ENCODE peak calls at places on chromosomes 1 and 21, in six cellular contexts. C is tibial artery, N is fibroblast of the aortic adventitia, X is BJ, Z is glutamatergic neuron, S is lower lobe of right lung. I is an unnamed sample.

GRCh38 chr1:218426343-218426657 is 81.2 kb downstream of the TGFB2 start:
- DNase-seq in C (no peak), N (peak; percentile 84), X (no peak), Z (no peak), S (no peak), I (no peak)

GRCh38 chr1:26384076-26384475 is 11.5 kb upstream of the ZNF683 start:
- DNase-seq in C (no peak), N (no peak), X (no peak), Z (no peak), S (no peak), I (no peak)

GRCh38 chr1:203282720-203283542 is 22.4 kb upstream of the BTG2 start:
- DNase-seq in C (peak; percentile 59), N (no peak), X (no peak), Z (peak; percentile 53), S (no peak), I (no peak)

GRCh38 chr21:26394341-26394740 is 178.7 kb downstream of the CYYR1 start:
- DNase-seq in C (no peak), N (no peak), X (no peak), Z (no peak), S (no peak), I (no peak)

GRCh38 chr1:53416264-53416663 is 42.9 kb upstream of the DMRTB1 start:
- DNase-seq in C (no peak), N (no peak), X (no peak), Z (no peak), S (no peak), I (no peak)

GRCh38 chr1:61083014-61083798 is 845 bp downstream of the NFIA start:
- DNase-seq in C (no peak), N (no peak), X (no peak), Z (peak; percentile 39), S (peak; percentile 61), I (no peak)

GRCh38 chr1:236016782-236017400 is 48.0 kb downstream of the NID1 start:
- DNase-seq in C (peak; percentile 37), N (peak; percentile 42), X (no peak), Z (no peak), S (no peak), I (no peak)

GRCh38 chr1:211135342-211135950 is 1.5 kb upstream of the KCNH1 start:
- DNase-seq in C (no peak), N (peak; percentile 73), X (peak; percentile 27), Z (no peak), S (no peak), I (peak; percentile 31)

GRCh38 chr1:159091547-159092397 is 15.2 kb upstream of the AIM2 start:
- DNase-seq in C (no peak), N (peak; percentile 87), X (no peak), Z (no peak), S (no peak), I (peak; percentile 18)

GRCh38 chr1:47572731-47573505 is 135.1 kb downstream of the FOXD2 start:
- DNase-seq in C (no peak), N (no peak), X (no peak), Z (no peak), S (no peak), I (no peak)

GRCh38 chr1:51253691-51254090 is 17.6 kb downstream of the RNF11 start:
- DNase-seq in C (no peak), N (peak; percentile 51), X (no peak), Z (no peak), S (no peak), I (no peak)

GRCh38 chr1:27179373-27179772 is 24.4 kb upstream of the SLC9A1 start:
- DNase-seq in C (no peak), N (peak; percentile 26), X (no peak), Z (no peak), S (no peak), I (no peak)

GRCh38 chr1:215045647-215046308 is 36.8 kb upstream of the KCNK2 start:
- DNase-seq in C (no peak), N (no peak), X (no peak), Z (no peak), S (no peak), I (no peak)

GRCh38 chr21:21860888-21861287 is 862.7 kb downstream of the NCAM2 start:
- DNase-seq in C (no peak), N (no peak), X (no peak), Z (no peak), S (no peak), I (no peak)

GRCh38 chr1:222792744-222793143 is 22.1 kb upstream of the DISP1 start:
- DNase-seq in C (no peak), N (peak; percentile 65), X (no peak), Z (no peak), S (no peak), I (no peak)

GRCh38 chr1:182236651-182237077 is 154.9 kb downstream of the GLUL start:
- DNase-seq in C (no peak), N (no peak), X (no peak), Z (no peak), S (no peak), I (no peak)

GRCh38 chr1:76949503-76949902 is 82.2 kb downstream of the ST6GALNAC5 start:
- DNase-seq in C (no peak), N (no peak), X (no peak), Z (no peak), S (no peak), I (no peak)

GRCh38 chr21:15559612-15560011 is 170.2 kb upstream of the USP25 start:
- DNase-seq in C (no peak), N (no peak), X (no peak), Z (no peak), S (no peak), I (no peak)

GRCh38 chr1:88746916-88747315 is 62.8 kb downstream of the PKN2 start:
- DNase-seq in C (no peak), N (no peak), X (no peak), Z (no peak), S (no peak), I (no peak)

GRCh38 chr1:243260221-243260880 is 4.5 kb downstream of the SDCCAG8 start:
- DNase-seq in C (no peak), N (no peak), X (no peak), Z (no peak), S (no peak), I (no peak)

GRCh38 chr1:85584264-85584781 is 3.8 kb downstream of the CCN1 start:
- DNase-seq in C (no peak), N (peak; percentile 97), X (peak; percentile 96), Z (no peak), S (no peak), I (peak; percentile 87)

GRCh38 chr1:183131166-183131565 is 54.9 kb upstream of the LAMC2 start:
- DNase-seq in C (no peak), N (no peak), X (no peak), Z (no peak), S (no peak), I (no peak)

GRCh38 chr1:153483776-153484175 is 23.3 kb upstream of the S100A7 start:
- DNase-seq in C (no peak), N (no peak), X (no peak), Z (no peak), S (no peak), I (no peak)

GRCh38 chr1:243287652-243288051 is 31.8 kb downstream of the SDCCAG8 start:
- DNase-seq in C (no peak), N (peak; percentile 85), X (peak; percentile 55), Z (no peak), S (no peak), I (peak; percentile 41)

GRCh38 chr1:160293020-160293968 is 8.4 kb upstream of the PEX19 start:
- DNase-seq in C (no peak), N (no peak), X (no peak), Z (no peak), S (no peak), I (no peak)

GRCh38 chr1:160296036-160296435 is 11.1 kb upstream of the PEX19 start:
- DNase-seq in C (no peak), N (no peak), X (no peak), Z (no peak), S (no peak), I (no peak)

GRCh38 chr1:160291248-160292220 is 6.6 kb upstream of the PEX19 start:
- DNase-seq in C (peak; percentile 72), N (peak; percentile 74), X (no peak), Z (peak; percentile 44), S (peak; percentile 64), I (peak; percentile 40)
- TF ChIP-seq CTCF in C (peak; percentile 82), N (peak; percentile 82), X (peak; percentile 80), Z (peak; percentile 77), S (peak; percentile 78), I (peak; percentile 76)

DNA sequence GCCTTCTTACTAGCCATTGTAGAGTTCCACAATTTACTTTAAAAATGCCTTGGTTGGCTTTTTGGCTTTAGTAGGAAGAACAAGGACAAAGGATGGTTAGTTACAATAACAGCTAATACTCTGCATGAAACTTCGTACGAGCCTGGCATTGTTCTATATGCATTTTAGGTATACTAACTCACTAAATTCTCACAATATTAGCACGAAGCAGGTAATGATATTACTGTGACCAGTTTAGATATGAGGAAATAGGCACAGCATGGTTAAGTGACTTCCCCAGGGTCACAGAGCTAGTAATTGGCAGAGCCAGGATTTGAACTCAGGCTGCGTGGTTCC is 50.5 kb upstream of the CYP2J2 start:
- DNase-seq in C (no peak), N (no peak), X (no peak), Z (no peak), S (no peak), I (no peak)
- TF ChIP-seq CTCF in C (no peak), N (no peak), X (no peak), Z (peak; percentile 38), S (no peak), I (no peak)

GRCh38 chr1:16351994-16352841 is at the start of gene FBXO42:
- DNase-seq in C (peak; percentile 95), N (peak; percentile 90), X (peak; percentile 69), Z (peak; percentile 94), S (peak; percentile 93), I (peak; percentile 81)
- TF ChIP-seq CTCF in C (peak; percentile 21), N (peak; percentile 34), X (peak; percentile 31), Z (peak; percentile 48), S (peak; percentile 59), I (peak; percentile 21)

GRCh38 chr1:119327066-119327435 is 41.5 kb upstream of the HAO2 start:
- DNase-seq in C (no peak), N (no peak), X (no peak), Z (no peak), S (no peak), I (no peak)

GRCh38 chr1:119330062-119330939 is 38.3 kb upstream of the HAO2 start:
- DNase-seq in C (no peak), N (no peak), X (peak; percentile 54), Z (no peak), S (no peak), I (no peak)

GRCh38 chr1:119326251-119326650 is 42.3 kb upstream of the HAO2 start:
- DNase-seq in C (no peak), N (no peak), X (no peak), Z (no peak), S (no peak), I (no peak)

GRCh38 chr1:119329521-119329920 is 39.1 kb upstream of the HAO2 start:
- DNase-seq in C (no peak), N (no peak), X (no peak), Z (no peak), S (no peak), I (no peak)

GRCh38 chr1:119327436-119328155 is 41.0 kb upstream of the HAO2 start:
- DNase-seq in C (no peak), N (peak; percentile 16), X (peak; percentile 5), Z (peak; percentile 73), S (peak; percentile 46), I (no peak)
- TF ChIP-seq CTCF in C (no peak), N (peak; percentile 17), X (peak; percentile 34), Z (peak; percentile 57), S (peak; percentile 20), I (no peak)

GRCh38 chr1:205739348-205740160 is 10.4 kb downstream of the NUCKS1 start:
- DNase-seq in C (no peak), N (peak; percentile 63), X (peak; percentile 26), Z (no peak), S (no peak), I (peak; percentile 64)
- TF ChIP-seq CTCF in C (no peak), N (peak; percentile 6), X (peak; percentile 43), Z (no peak), S (no peak), I (peak; percentile 31)